ENCODE peak calls at places on chromosomes 12 and 14, in five cellular contexts. Y is stomach, X is Peyer's patch, Z is aorta, H is sigmoid colon. Q is an unnamed sample.

GRCh38 chr14:24334431-24335271 is at the start of gene ADCY4:
- DNase-seq in X (peak; percentile 61), Z (peak; percentile 80), H (no peak), Y (no peak), Q (no peak)

GRCh38 chr12:107025691-107026090 is 38.7 kb upstream of the MTERF2 start:
- DNase-seq in Z (no peak), Y (no peak), H (no peak), X (no peak), Q (no peak)

GRCh38 chr12:93894391-93895095 is 217.4 kb downstream of the CRADD start:
- DNase-seq in X (peak; percentile 58), Z (peak; percentile 91), Y (no peak), H (peak; percentile 94), Q (no peak)

GRCh38 chr12:115666168-115666567 is 611.3 kb downstream of the MED13L start:
- DNase-seq in Y (no peak), H (no peak), X (no peak), Z (no peak), Q (no peak)

GRCh38 chr12:49537709-49538601 is 875 bp upstream of the KCNH3 start:
- DNase-seq in H (peak; percentile 56), X (peak; percentile 53), Y (peak; percentile 29), Z (peak; percentile 80), Q (no peak)

GRCh38 chr12:125017801-125018200 is 24.4 kb downstream of the BRI3BP start:
- DNase-seq in H (no peak), X (no peak), Z (peak; percentile 31), Y (no peak), Q (no peak)

GRCh38 chr14:23123419-23123818 is 4.4 kb upstream of the CEBPE start:
- DNase-seq in H (peak; percentile 76), Z (peak; percentile 89), Y (peak; percentile 93), X (peak; percentile 90), Q (no peak)

GRCh38 chr12:113232787-113233585 is 11.7 kb downstream of the TPCN1 start:
- DNase-seq in X (no peak), H (peak; percentile 73), Y (peak; percentile 25), Z (peak; percentile 86), Q (peak; percentile 37)

GRCh38 chr12:113470871-113471618 is 626 bp downstream of the LHX5 start:
- DNase-seq in Y (no peak), Z (no peak), H (no peak), X (no peak), Q (no peak)

GRCh38 chr12:100058482-100059029 is 73.8 kb upstream of the ANKS1B start:
- DNase-seq in Z (no peak), Y (no peak), X (no peak), H (no peak), Q (no peak)

GRCh38 chr12:97756066-97756701 is 293.6 kb downstream of the RMST start:
- DNase-seq in Z (no peak), Y (no peak), H (no peak), X (no peak), Q (no peak)

GRCh38 chr12:14284189-14284722 is 81.2 kb upstream of the ATF7IP start:
- DNase-seq in H (peak; percentile 77), Y (no peak), X (no peak), Z (no peak), Q (no peak)

GRCh38 chr12:16600525-16600924 is 5.4 kb downstream of the LMO3 start:
- DNase-seq in X (no peak), Y (no peak), H (no peak), Z (no peak), Q (no peak)

GRCh38 chr12:100954118-100954517 is 159.5 kb downstream of the ANO4 start:
- DNase-seq in X (no peak), Z (no peak), H (no peak), Y (no peak), Q (no peak)

GRCh38 chr12:124420972-124421674 is 126.2 kb downstream of the RFLNA start:
- DNase-seq in X (no peak), Z (no peak), Y (no peak), H (no peak), Q (no peak)

GRCh38 chr12:91381309-91381804 is 198.7 kb upstream of the DCN start:
- DNase-seq in Z (no peak), Y (peak; percentile 48), H (peak; percentile 80), X (no peak), Q (no peak)

GRCh38 chr14:52106853-52107252 is 38.0 kb upstream of the NID2 start:
- DNase-seq in Z (no peak), X (no peak), H (no peak), Y (no peak), Q (no peak)

GRCh38 chr12:71731439-71732356 is 23.0 kb upstream of the RAB21 start:
- DNase-seq in Z (no peak), H (no peak), Y (no peak), X (peak; percentile 60), Q (no peak)

GRCh38 chr12:106107566-106107965 is 31.2 kb downstream of the NUAK1 start:
- DNase-seq in Y (no peak), H (peak; percentile 32), X (no peak), Z (no peak), Q (no peak)

GRCh38 chr12:12624479-12625120 is 12.9 kb downstream of the CREBL2 start:
- DNase-seq in X (no peak), H (no peak), Y (no peak), Z (no peak), Q (no peak)

DNA sequence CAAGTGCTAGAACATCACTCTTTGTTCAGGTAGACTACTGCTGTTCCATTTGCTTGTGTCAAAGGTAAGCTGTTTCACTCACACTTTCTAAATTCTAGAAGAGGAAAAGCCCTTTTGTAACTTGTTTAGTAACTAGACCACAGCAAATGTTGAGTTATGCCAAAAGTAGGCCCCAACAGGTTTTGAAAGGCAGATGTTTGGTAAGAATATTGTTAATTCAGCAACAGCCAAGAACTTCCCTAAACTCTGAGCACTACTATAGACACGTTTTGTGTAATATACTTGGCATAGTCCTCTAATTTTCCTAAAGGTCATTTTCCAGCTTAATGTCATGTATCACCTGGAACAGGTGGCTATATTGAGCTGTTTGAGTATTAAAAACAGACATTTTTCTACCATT is 79.0 kb downstream of the DCAF5 start:
- DNase-seq in Y (no peak), X (no peak), Z (no peak), H (no peak), Q (no peak)
- H3K36me3 ChIP-seq in Y (peaks cover 5% of the 10 kb centered on the region), X (no peaks in the 10 kb centered on the region), Z (no peaks in the 10 kb centered on the region), H (peaks cover 8% of the 10 kb centered on the region), Q (peaks cover 61% of the 10 kb centered on the region)

GRCh38 chr12:132432126-132432525 is 57.8 kb upstream of the FBRSL1 start:
- DNase-seq in H (no peak), Y (no peak), X (no peak), Z (no peak), Q (no peak)
- H3K27me3 ChIP-seq in H (no peaks in the 10 kb centered on the region), Y (peaks cover 14% of the 10 kb centered on the region), X (no peaks in the 10 kb centered on the region), Z (no peaks in the 10 kb centered on the region), Q (no peaks in the 10 kb centered on the region)

DNA sequence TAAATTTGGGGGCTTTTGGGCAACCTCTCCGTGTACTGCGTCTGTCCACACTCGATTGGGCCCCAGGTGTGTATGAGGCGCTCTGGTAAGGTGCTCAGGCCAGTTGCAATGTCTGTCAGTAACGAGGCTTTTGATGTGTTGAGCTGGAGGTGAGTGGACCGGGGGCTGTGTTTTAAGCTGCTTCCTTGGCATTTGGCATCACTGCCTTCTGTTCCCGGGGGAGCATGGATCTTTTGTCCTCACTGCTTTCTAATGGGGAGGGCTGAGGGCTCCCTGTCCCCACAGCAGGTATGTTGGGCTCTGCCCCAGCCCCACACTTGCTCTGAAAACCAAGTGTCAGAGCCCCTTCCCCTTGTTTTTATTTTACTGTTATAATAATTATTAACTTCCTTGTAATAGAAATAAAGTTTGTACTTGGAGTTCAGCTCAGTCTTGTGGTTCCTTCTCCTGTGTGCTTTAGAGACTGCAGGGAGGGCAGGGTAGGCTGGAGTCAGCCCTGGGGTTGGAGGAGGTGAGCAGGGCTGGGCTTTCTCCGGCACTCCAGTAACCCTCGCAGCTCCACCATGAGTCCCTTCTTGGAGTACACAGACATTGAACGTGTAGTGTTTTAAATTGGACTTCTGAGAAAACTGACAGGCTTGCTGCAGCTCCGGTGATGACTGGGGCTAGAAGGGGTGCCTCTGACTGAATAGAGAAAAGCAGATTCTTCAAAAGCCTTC is 28.0 kb downstream of the TRAFD1 start:
- DNase-seq in H (no peak), Y (no peak), Z (peak; percentile 34), X (no peak), Q (no peak)
- H3K36me3 ChIP-seq in H (peaks cover 36% of the 10 kb centered on the region), Y (peaks cover 55% of the 10 kb centered on the region), Z (peaks cover 14% of the 10 kb centered on the region), X (no peaks in the 10 kb centered on the region), Q (peaks cover 57% of the 10 kb centered on the region)

GRCh38 chr14:101939771-101940170 is 24.6 kb upstream of the DYNC1H1 start:
- DNase-seq in H (peak; percentile 35), X (no peak), Y (no peak), Z (peak; percentile 24), Q (no peak)
- H3K27me3 ChIP-seq in H (no peaks in the 10 kb centered on the region), X (no peaks in the 10 kb centered on the region), Y (peaks cover 6% of the 10 kb centered on the region), Z (no peaks in the 10 kb centered on the region), Q (no peaks in the 10 kb centered on the region)

DNA sequence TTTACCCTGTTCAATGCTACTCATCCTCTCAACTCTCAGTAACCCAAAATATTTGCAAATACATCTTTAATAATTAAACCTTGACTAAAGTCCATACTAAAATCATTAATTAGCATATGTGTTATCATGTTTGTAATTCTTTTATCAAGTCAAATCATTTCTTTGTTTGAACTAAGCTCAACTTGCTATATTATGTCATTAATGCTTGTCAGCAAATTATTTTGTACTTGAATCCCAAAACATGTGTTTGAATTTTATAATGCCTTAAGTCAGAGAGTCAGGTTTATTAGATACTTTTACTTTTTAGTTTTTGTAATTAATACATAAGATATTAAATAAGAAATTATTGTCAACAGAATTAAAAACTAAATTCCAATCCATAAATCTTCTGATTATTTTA is 16.5 kb downstream of the ABCD2 start:
- DNase-seq in Y (no peak), Z (no peak), H (no peak), X (no peak), Q (no peak)
- H3K36me3 ChIP-seq in Y (no peaks in the 10 kb centered on the region), Z (no peaks in the 10 kb centered on the region), H (no peaks in the 10 kb centered on the region), X (no peaks in the 10 kb centered on the region), Q (peaks cover 36% of the 10 kb centered on the region)

GRCh38 chr14:105102893-105103292 is 37.7 kb upstream of the GPR132 start:
- DNase-seq in X (no peak), H (peak; percentile 3), Y (no peak), Z (no peak), Q (no peak)
- H3K27me3 ChIP-seq in X (no peaks in the 10 kb centered on the region), H (no peaks in the 10 kb centered on the region), Y (no peaks in the 10 kb centered on the region), Z (no peaks in the 10 kb centered on the region), Q (no peaks in the 10 kb centered on the region)

DNA sequence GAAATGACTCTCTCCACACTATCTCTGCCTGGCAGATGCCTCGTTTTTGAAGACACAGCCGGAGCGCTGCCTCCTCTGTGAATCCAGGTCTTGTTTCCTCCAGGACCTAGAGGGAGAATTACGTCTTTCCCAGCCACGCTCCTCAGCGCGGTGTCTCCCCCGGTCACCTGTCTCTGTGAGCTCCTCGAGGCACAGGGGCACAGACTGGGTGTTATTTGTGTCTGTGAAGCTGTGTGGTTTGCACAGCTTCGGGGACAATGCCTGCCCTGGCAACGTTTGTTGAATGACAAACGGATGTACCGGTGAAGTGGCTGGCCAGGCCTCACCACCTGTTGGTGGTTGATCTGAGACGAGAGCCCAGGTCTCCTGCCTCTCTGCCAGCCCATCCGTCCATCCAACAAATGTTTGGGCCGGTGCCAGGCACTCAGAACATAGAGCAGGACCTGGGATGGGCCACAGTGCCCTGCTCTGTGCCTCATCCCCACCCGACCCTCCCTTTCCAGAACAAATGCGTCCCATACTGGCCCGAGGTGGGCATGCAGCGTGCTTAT is 6.1 kb downstream of the PTPN6 start:
- DNase-seq in Y (no peak), X (peak; percentile 21), Z (no peak), H (peak; percentile 62), Q (no peak)
- H3K36me3 ChIP-seq in Y (peaks cover 3% of the 10 kb centered on the region), X (no peaks in the 10 kb centered on the region), Z (no peaks in the 10 kb centered on the region), H (no peaks in the 10 kb centered on the region), Q (peaks cover 41% of the 10 kb centered on the region)

GRCh38 chr12:2608608-2608945 is 186.2 kb upstream of the FKBP4 start:
- DNase-seq in Z (no peak), H (no peak), X (no peak), Y (no peak), Q (no peak)
- H3K27me3 ChIP-seq in Z (no peaks in the 10 kb centered on the region), H (no peaks in the 10 kb centered on the region), X (no peaks in the 10 kb centered on the region), Y (no peaks in the 10 kb centered on the region), Q (no peaks in the 10 kb centered on the region)

GRCh38 chr12:132066345-132066685 is 77.8 kb downstream of the DDX51 start:
- DNase-seq in Z (no peak), H (no peak), X (no peak), Y (no peak), Q (no peak)
- H3K36me3 ChIP-seq in Z (peaks cover 16% of the 10 kb centered on the region), H (peaks cover 37% of the 10 kb centered on the region), X (no peaks in the 10 kb centered on the region), Y (peaks cover 68% of the 10 kb centered on the region), Q (peaks cover 51% of the 10 kb centered on the region)

Q was measured in effector memory CD4-positive, alpha-beta T cell.